ENCODE peak calls at places on chromosomes 6 and 20, in six cellular contexts. A is heart left ventricle, J is adrenal gland, Y is tibial nerve, L is body of pancreas, D is suprapubic skin. G is an unnamed sample.
A peak's percentile ranks its signal among the peaks of the same experiment; 100 is the strongest.

GRCh38 chr6:14921170-14921569 is 324.7 kb upstream of the JARID2 start:
- DNase-seq in A (peak; percentile 59), J (peak; percentile 78), Y (no peak), L (peak; percentile 48), D (no peak), G (peak; percentile 34)

GRCh38 chr6:33975631-33976424 is 170.1 kb downstream of the GRM4 start:
- DNase-seq in A (no peak), J (no peak), Y (no peak), L (no peak), D (peak; percentile 72), G (no peak)

GRCh38 chr6:45432944-45433343 is 55.2 kb upstream of the SUPT3H start:
- DNase-seq in A (no peak), J (no peak), Y (no peak), L (no peak), D (no peak), G (no peak)

GRCh38 chr6:25288518-25288917 is 9.3 kb downstream of the CARMIL1 start:
- DNase-seq in A (no peak), J (no peak), Y (no peak), L (no peak), D (no peak), G (no peak)

GRCh38 chr6:80132942-80133517 is 26.6 kb downstream of the BCKDHB start:
- DNase-seq in A (peak; percentile 43), J (peak; percentile 37), Y (peak; percentile 58), L (peak; percentile 68), D (peak; percentile 83), G (peak; percentile 47)

GRCh38 chr6:82017316-82017715 is 230.2 kb downstream of the IBTK start:
- DNase-seq in A (no peak), J (peak; percentile 87), Y (peak; percentile 35), L (no peak), D (no peak), G (no peak)

GRCh38 chr6:106216527-106216926 is 109.0 kb downstream of the ATG5 start:
- DNase-seq in A (no peak), J (no peak), Y (no peak), L (no peak), D (no peak), G (no peak)

GRCh38 chr6:35519313-35520015 is 6.8 kb upstream of the TULP1 start:
- DNase-seq in A (no peak), J (no peak), Y (no peak), L (no peak), D (no peak), G (no peak)

DNA sequence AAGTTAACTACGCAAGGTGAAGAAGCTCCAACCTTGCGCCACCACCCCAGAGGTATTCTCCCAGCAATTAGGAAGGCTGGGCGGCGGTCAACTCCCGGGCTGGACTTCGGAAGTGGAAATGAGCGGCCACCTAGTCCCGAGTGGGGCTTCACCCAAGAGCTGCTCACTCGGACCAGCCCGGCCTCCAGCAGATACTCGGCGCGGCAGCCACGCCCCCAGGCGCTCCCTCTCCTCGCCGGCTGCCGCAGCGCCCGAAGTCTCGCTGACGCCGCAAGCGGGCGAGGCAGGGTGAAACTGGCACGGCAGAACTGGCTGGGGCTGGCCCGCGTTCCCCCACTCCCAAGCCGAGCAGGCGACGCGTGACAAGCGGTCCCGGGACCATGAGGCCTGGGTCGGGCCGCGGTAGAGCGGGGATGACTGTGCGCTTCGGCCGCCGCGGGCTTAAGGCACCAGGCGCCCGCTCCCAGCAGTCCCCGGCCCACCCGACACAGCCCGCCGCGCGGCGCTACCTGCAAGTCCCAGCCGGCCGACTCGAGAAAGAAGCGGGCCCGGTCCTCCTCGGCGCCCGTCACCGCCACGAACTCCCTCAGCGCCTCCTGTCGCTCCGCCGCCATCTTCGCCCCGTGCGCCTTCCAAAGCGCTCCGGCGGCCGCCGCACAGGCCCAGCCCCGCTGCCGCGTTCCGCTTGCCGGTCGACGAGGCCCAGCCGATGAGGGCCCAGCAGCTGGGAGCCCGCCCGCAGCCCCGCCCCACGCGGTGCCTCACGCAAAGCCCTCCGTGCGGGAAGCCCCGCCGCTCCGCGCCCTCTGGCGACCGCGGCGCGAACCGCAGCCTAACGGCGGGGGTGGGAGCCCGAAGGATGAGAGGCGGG is at the start of gene NSFL1C:
- DNase-seq in A (peak; percentile 97), J (peak; percentile 94), Y (peak; percentile 86), L (peak; percentile 97), D (peak; percentile 97), G (peak; percentile 97)
- TF ChIP-seq POLR2A in A (no peak), J (peak; percentile 63), Y (peak; percentile 43), L (peak; percentile 69), D (no peak), G (peak; percentile 71)

GRCh38 chr20:59299961-59300340 is 460 bp upstream of the EDN3 start:
- DNase-seq in A (no peak), J (no peak), Y (no peak), L (peak; percentile 57), D (no peak), G (no peak)
- H3K27ac ChIP-seq in A (no peak overlapping the region), J (no peak overlapping the region), Y (peak overlapping the region; percentile 59), L (no peak overlapping the region), D (no peak overlapping the region), G (no peak overlapping the region)

DNA sequence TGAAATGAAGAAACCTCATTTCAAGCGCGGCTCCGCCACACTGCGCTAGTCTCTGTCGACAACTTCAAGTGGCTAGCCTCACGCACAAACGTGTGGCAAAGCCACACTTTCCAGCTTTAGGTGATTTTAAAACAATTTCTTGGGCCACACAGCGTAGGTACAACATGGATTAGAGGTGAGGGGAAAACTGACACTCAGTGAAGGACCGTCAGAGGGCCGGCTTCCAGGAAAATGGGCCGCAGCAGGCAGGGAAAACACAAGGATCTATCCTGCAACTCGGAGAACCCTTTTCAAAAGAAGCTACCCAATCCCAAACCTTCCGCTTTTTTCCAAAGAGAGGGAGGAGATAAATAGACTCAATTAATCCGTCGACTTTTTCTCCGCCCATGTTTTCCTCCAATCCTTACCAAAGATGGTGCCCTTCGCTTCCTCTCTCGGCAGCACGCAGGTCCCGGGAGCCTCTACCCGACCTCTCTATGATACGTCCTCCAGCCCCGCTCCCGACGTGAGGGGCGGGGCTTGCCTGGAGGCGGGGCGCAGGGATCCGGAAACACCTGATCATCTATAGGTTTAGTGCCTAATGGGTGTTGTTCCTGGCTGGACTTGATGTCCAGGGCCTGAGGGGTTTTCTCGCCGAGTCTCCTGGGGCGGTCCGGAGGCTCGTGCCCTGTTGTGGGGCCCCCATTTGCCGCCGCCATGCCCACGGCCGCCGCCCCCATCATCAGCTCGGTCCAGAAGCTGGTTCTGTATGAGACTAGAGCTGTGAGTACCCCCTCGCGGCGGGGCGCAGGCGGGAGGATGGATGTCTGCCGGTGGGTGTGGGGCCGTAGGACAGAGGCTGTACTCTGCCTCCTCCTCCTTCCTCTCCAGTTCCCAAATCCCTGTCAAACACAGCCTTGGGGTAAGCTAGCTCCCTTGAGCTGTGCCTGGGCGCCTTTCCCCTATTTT is at the start of the genes AK9 and FIG4:
- DNase-seq in A (peak; percentile 93), J (peak; percentile 94), Y (peak; percentile 84), L (peak; percentile 95), D (peak; percentile 96), G (peak; percentile 89)
- TF ChIP-seq POLR2A in A (no peak), J (no peak), Y (no peak), L (peak; percentile 81), D (no peak), G (peak; percentile 19)

GRCh38 chr20:62933966-62934365 is 4.0 kb upstream of the GID8 start:
- DNase-seq in A (no peak), J (no peak), Y (no peak), L (no peak), D (no peak), G (no peak)

GRCh38 chr20:62937353-62938104 is 418 bp upstream of the GID8 start:
- DNase-seq in A (peak; percentile 98), J (peak; percentile 97), Y (peak; percentile 96), L (peak; percentile 97), D (peak; percentile 99), G (peak; percentile 98)

GRCh38 chr20:62935204-62935967 is 2.6 kb upstream of the GID8 start:
- DNase-seq in A (no peak), J (no peak), Y (no peak), L (no peak), D (no peak), G (no peak)

GRCh38 chr20:62936996-62937352 is 973 bp upstream of the GID8 start:
- DNase-seq in A (no peak), J (no peak), Y (no peak), L (peak; percentile 23), D (no peak), G (no peak)

GRCh38 chr20:62935968-62936585 is 1.9 kb upstream of the GID8 start:
- DNase-seq in A (no peak), J (no peak), Y (no peak), L (no peak), D (no peak), G (no peak)
- H3K27ac ChIP-seq in A (no peak overlapping the region), J (no peak overlapping the region), Y (no peak overlapping the region), L (no peak overlapping the region), D (no peak overlapping the region), G (no peak overlapping the region)

GRCh38 chr6:135195522-135195921 is 14.4 kb downstream of the MYB start:
- DNase-seq in A (no peak), J (no peak), Y (no peak), L (no peak), D (no peak), G (no peak)
- TF ChIP-seq POLR2A in A (no peak), J (no peak), Y (no peak), L (no peak), D (no peak), G (no peak)

G was measured in ovary.